ENCODE peak calls at places on chromosomes 6 and 20, in six cellular contexts. Y is H9, S is neuronal stem cell, I is H1, C is IMR-90, H is trophoblast cell. N is an unnamed sample.

GRCh38 chr6:47669684-47670515 is 28.5 kb upstream of the ADGRF4 start:
- DNase-seq in I (no peak), Y (no peak), S (peak), H (no peak), C (no peak), N (peak)

GRCh38 chr6:105326216-105326615 is 76.7 kb downstream of the PREP start:
- DNase-seq in S (no peak), Y (no peak), C (peak), I (no peak), H (no peak), N (peak)

GRCh38 chr6:118808794-118809668 is 84.9 kb upstream of the ASF1A start:
- DNase-seq in S (no peak), C (no peak), H (no peak), Y (no peak), I (no peak), N (no peak)

GRCh38 chr6:105989178-105989577 is 97.0 kb upstream of the PRDM1 start:
- DNase-seq in H (no peak), C (no peak), Y (no peak), S (no peak), I (no peak), N (no peak)

GRCh38 chr6:105428342-105428957 is 25.6 kb upstream of the PREP start:
- DNase-seq in Y (no peak), H (peak), S (no peak), I (no peak), C (peak), N (peak)

GRCh38 chr20:51533291-51534172 is 9.0 kb downstream of the NFATC2 start:
- DNase-seq in S (no peak), C (peak), Y (no peak), I (no peak), H (peak), N (peak)

GRCh38 chr6:4093288-4093687 is 14.4 kb upstream of the FAM217A start:
- DNase-seq in Y (no peak), H (no peak), S (no peak), C (no peak), I (no peak), N (no peak)

GRCh38 chr20:37864275-37864674 is 38.7 kb upstream of the VSTM2L start:
- DNase-seq in Y (no peak), I (no peak), H (no peak), C (no peak), S (no peak), N (no peak)

GRCh38 chr6:21596379-21597242 is 3.1 kb downstream of the SOX4 start:
- DNase-seq in Y (peak), C (peak), S (no peak), H (peak), I (peak), N (peak)

GRCh38 chr6:162625846-162626540 is 101.6 kb downstream of the PRKN start:
- DNase-seq in H (no peak), Y (no peak), C (no peak), I (no peak), S (no peak), N (no peak)

GRCh38 chr6:41713161-41713649 is 22.2 kb downstream of the TFEB start:
- DNase-seq in I (no peak), Y (no peak), C (peak), H (peak), S (no peak), N (no peak)

GRCh38 chr6:118959903-118960302 is 24.9 kb upstream of the MCM9 start:
- DNase-seq in Y (no peak), I (no peak), H (no peak), S (no peak), C (no peak), N (no peak)

GRCh38 chr6:159045826-159046225 is 1.0 kb upstream of the TAGAP start:
- DNase-seq in C (no peak), Y (no peak), S (no peak), H (peak), I (no peak), N (no peak)

GRCh38 chr6:72955666-72956065 is 269.6 kb downstream of the KHDC1L start:
- DNase-seq in C (no peak), H (no peak), S (no peak), Y (no peak), I (no peak), N (no peak)

GRCh38 chr6:45310118-45310788 is 17.9 kb upstream of the RUNX2 start:
- DNase-seq in H (no peak), S (no peak), C (no peak), I (no peak), Y (peak), N (no peak)

GRCh38 chr6:100803264-100803663 is 77.9 kb downstream of the ASCC3 start:
- DNase-seq in I (no peak), H (no peak), C (no peak), S (no peak), Y (no peak), N (no peak)

GRCh38 chr6:24743944-24744335 is 25.0 kb upstream of the C6orf62 start:
- DNase-seq in S (no peak), Y (no peak), C (no peak), I (no peak), H (no peak), N (no peak)

GRCh38 chr6:159608961-159609673 is 83.9 kb downstream of the SOD2 start:
- DNase-seq in H (peak), S (no peak), Y (peak), C (peak), I (no peak), N (no peak)

GRCh38 chr6:157669747-157670216 is 153.3 kb upstream of the SNX9 start:
- DNase-seq in H (peak), S (no peak), C (peak), Y (peak), I (peak), N (peak)

GRCh38 chr6:1436334-1437306 is 47.2 kb downstream of the FOXF2 start:
- DNase-seq in S (peak), I (peak), C (peak), Y (peak), H (peak), N (peak)

GRCh38 chr20:51712501-51713212 is 55.5 kb downstream of the ATP9A start:
- DNase-seq in Y (peak), S (no peak), H (peak), I (peak), C (peak), N (peak)

GRCh38 chr6:42113929-42114636 is 28.3 kb downstream of the C6orf132 start:
- DNase-seq in C (peak), I (no peak), H (no peak), S (no peak), Y (no peak), N (peak)

GRCh38 chr20:35698298-35699126 is 640 bp downstream of the NFS1 start:
- DNase-seq in I (peak), C (no peak), Y (no peak), H (peak), S (peak), N (peak)

GRCh38 chr6:134512946-134513345 is 195.0 kb upstream of the SGK1 start:
- DNase-seq in S (no peak), Y (no peak), C (peak), H (peak), I (no peak), N (no peak)

GRCh38 chr6:37092851-37093727 is 76.9 kb upstream of the PIM1 start:
- DNase-seq in Y (no peak), C (no peak), H (peak), I (no peak), S (no peak), N (no peak)

GRCh38 chr6:38671885-38672467 is 31.0 kb downstream of the GLO1 start:
- DNase-seq in I (no peak), Y (peak), C (peak), S (peak), H (peak), N (peak)

GRCh38 chr6:111015656-111016190 is 33.9 kb downstream of the RPF2 start:
- DNase-seq in Y (no peak), H (no peak), I (no peak), C (no peak), S (no peak), N (no peak)

GRCh38 chr20:49636447-49636846 is 68.5 kb upstream of the PTGIS start:
- DNase-seq in C (no peak), Y (no peak), I (no peak), H (no peak), S (no peak), N (no peak)

GRCh38 chr6:78505178-78505577 is 362.2 kb upstream of the IRAK1BP1 start:
- DNase-seq in Y (no peak), H (no peak), C (no peak), S (no peak), I (no peak), N (no peak)

GRCh38 chr6:123127807-123128206 is 131.8 kb downstream of the CLVS2 start:
- DNase-seq in C (no peak), H (no peak), S (no peak), I (no peak), Y (no peak), N (no peak)

GRCh38 chr20:46375771-46376170 is 30.6 kb downstream of the ELMO2 start:
- DNase-seq in H (no peak), Y (no peak), I (no peak), C (peak), S (no peak), N (no peak)

GRCh38 chr6:41469951-41470340 is 76.2 kb upstream of the FOXP4 start:
- DNase-seq in C (no peak), S (no peak), Y (no peak), H (no peak), I (no peak), N (peak)

GRCh38 chr20:41373384-41373783 is 6.8 kb upstream of the EMILIN3 start:
- DNase-seq in Y (no peak), S (no peak), H (no peak), C (no peak), I (no peak), N (no peak)

GRCh38 chr6:159877256-159877808 is 13.5 kb upstream of the MAS1 start:
- DNase-seq in Y (no peak), S (no peak), H (no peak), C (no peak), I (no peak), N (no peak)

GRCh38 chr6:73579851-73580246 is 59.0 kb upstream of the EEF1A1 start:
- DNase-seq in I (no peak), H (peak), Y (peak), S (peak), C (peak), N (peak)

GRCh38 chr20:33882018-33882417 is 70.9 kb downstream of the CHMP4B start:
- DNase-seq in H (no peak), I (no peak), Y (no peak), S (no peak), C (no peak), N (no peak)
- H2AFZ ChIP-seq in H (no peak), I (no peak), Y (no peak), S (peak), C (no peak), N (no peak)

GRCh38 chr6:137518584-137518983 is 24.4 kb upstream of the OLIG3 start:
- DNase-seq in H (no peak), C (no peak), I (no peak), Y (peak), S (no peak), N (no peak)
- H3K4ac ChIP-seq in H (no peak), C (no peak), I (no peak), Y (no peak), S (no peak), N (no peak)

GRCh38 chr6:64037421-64037820 is 401.8 kb downstream of the PHF3 start:
- DNase-seq in I (no peak), H (no peak), C (peak), S (no peak), Y (no peak), N (no peak)

GRCh38 chr6:64040118-64040517 is 404.5 kb downstream of the PHF3 start:
- DNase-seq in Y (no peak), S (no peak), I (no peak), C (peak), H (no peak), N (no peak)

GRCh38 chr6:64046746-64047208 is 411.2 kb downstream of the PHF3 start:
- DNase-seq in C (no peak), I (no peak), Y (no peak), S (no peak), H (no peak), N (no peak)

GRCh38 chr6:64041373-64041772 is 405.8 kb downstream of the PHF3 start:
- DNase-seq in I (no peak), H (no peak), C (no peak), S (no peak), Y (no peak), N (no peak)
- H2AFZ ChIP-seq in I (no peak), H (no peak), C (no peak), S (peak), Y (no peak), N (no peak)

GRCh38 chr6:7389451-7390217 is at the start of the genes CAGE1 and RIOK1:
- DNase-seq in H (peak), C (peak), I (peak), Y (peak), S (peak), N (peak)
- H3K4ac ChIP-seq in H (peak), C (peak), I (peak), Y (no peak), S (no peak), N (peak)

GRCh38 chr6:107641500-107641931 is 151.6 kb downstream of the SOBP start:
- DNase-seq in H (no peak), I (no peak), C (no peak), S (no peak), Y (no peak), N (no peak)
- H2AFZ ChIP-seq in H (no peak), I (no peak), C (no peak), S (no peak), Y (no peak), N (no peak)

DNA sequence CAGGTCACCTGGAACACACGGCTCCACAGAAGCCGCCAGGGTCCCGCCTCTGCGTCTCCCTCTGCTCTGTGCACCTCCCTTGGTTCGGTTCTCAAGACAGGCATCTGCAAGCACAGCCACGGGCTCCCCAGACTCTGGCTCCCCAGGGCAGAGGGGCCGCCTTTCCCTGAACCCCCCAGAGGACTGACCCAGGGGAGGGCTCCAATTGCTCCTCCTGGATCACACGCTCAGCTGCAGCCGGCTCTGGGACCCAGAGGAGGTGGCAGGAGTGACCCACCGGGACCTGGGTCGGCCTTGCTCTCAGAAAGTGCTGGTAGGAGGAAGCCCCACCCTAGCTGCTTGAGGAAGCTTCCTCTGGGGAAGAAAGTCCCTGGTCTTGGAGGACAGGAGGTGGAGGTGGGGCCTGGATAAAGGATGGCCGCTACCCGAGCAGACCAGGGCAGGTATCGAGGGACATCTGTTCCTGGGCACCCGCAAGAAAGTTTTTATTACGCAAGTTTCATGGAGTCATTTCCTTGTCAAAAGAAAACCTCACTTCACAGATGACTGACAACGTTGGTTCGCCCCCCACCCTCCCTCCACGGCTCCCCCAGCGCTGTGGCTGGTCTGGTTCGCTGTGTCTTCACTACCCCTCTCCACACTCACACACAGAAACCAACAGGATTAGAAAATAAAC is 103.9 kb upstream of the AFDN start:
- DNase-seq in H (no peak), C (no peak), I (no peak), Y (peak), S (no peak), N (no peak)
- H3K4ac ChIP-seq in H (no peak), C (no peak), I (no peak), Y (no peak), S (no peak), N (peak)